ENCODE peak calls at places on chromosomes 1 and 21, in eight cellular contexts. One of them, this sample, is unnamed.

GRCh38 chr21:20811702-20812101 is 186.5 kb upstream of the NCAM2 start:
- DNase-seq in A673: no peak
- DNase-seq in AG04449: no peak
- DNase-seq in fibroblast of mammary gland: no peak
- DNase-seq in CD8-positive, alpha-beta T cell: no peak
- DNase-seq in skeletal muscle cell: no peak
- DNase-seq in fibroblast of pulmonary artery: no peak
- DNase-seq in bronchial epithelial cell: no peak
- DNase-seq in this sample: no peak

GRCh38 chr1:209643295-209644020 is 8.8 kb downstream of the LAMB3 start:
- DNase-seq in fibroblast of mammary gland: peak
- DNase-seq in bronchial epithelial cell: peak
- DNase-seq in fibroblast of pulmonary artery: peak
- DNase-seq in AG04449: no peak
- DNase-seq in skeletal muscle cell: no peak
- DNase-seq in A673: no peak
- DNase-seq in CD8-positive, alpha-beta T cell: no peak
- DNase-seq in this sample: peak

GRCh38 chr1:55428944-55429931 is 214.1 kb upstream of the USP24 start:
- DNase-seq in A673: peak
- DNase-seq in bronchial epithelial cell: peak
- DNase-seq in fibroblast of mammary gland: peak
- DNase-seq in AG04449: peak
- DNase-seq in CD8-positive, alpha-beta T cell: no peak
- DNase-seq in fibroblast of pulmonary artery: peak
- DNase-seq in skeletal muscle cell: peak
- DNase-seq in this sample: peak

GRCh38 chr1:193308438-193308837 is 122.0 kb upstream of the B3GALT2 start:
- DNase-seq in AG04449: no peak
- DNase-seq in fibroblast of mammary gland: no peak
- DNase-seq in fibroblast of pulmonary artery: peak
- DNase-seq in CD8-positive, alpha-beta T cell: no peak
- DNase-seq in bronchial epithelial cell: no peak
- DNase-seq in A673: no peak
- DNase-seq in skeletal muscle cell: no peak
- DNase-seq in this sample: no peak

GRCh38 chr1:24015226-24016210 is 35.4 kb upstream of the SRSF10 start:
- DNase-seq in fibroblast of pulmonary artery: peak
- DNase-seq in bronchial epithelial cell: no peak
- DNase-seq in AG04449: no peak
- DNase-seq in fibroblast of mammary gland: peak
- DNase-seq in skeletal muscle cell: peak
- DNase-seq in A673: no peak
- DNase-seq in CD8-positive, alpha-beta T cell: no peak
- DNase-seq in this sample: no peak

GRCh38 chr1:48692235-48692634 is 84.5 kb downstream of the BEND5 start:
- DNase-seq in fibroblast of pulmonary artery: no peak
- DNase-seq in fibroblast of mammary gland: no peak
- DNase-seq in bronchial epithelial cell: peak
- DNase-seq in A673: no peak
- DNase-seq in AG04449: no peak
- DNase-seq in CD8-positive, alpha-beta T cell: no peak
- DNase-seq in skeletal muscle cell: no peak
- DNase-seq in this sample: no peak

GRCh38 chr1:223775054-223775453 is 62.7 kb downstream of the CAPN2 start:
- DNase-seq in A673: no peak
- DNase-seq in fibroblast of pulmonary artery: peak
- DNase-seq in skeletal muscle cell: peak
- DNase-seq in AG04449: peak
- DNase-seq in fibroblast of mammary gland: peak
- DNase-seq in bronchial epithelial cell: no peak
- DNase-seq in CD8-positive, alpha-beta T cell: no peak
- DNase-seq in this sample: no peak

GRCh38 chr1:25692560-25692959 is 76.0 kb downstream of the MAN1C1 start:
- DNase-seq in skeletal muscle cell: no peak
- DNase-seq in A673: peak
- DNase-seq in AG04449: no peak
- DNase-seq in bronchial epithelial cell: no peak
- DNase-seq in CD8-positive, alpha-beta T cell: no peak
- DNase-seq in fibroblast of pulmonary artery: no peak
- DNase-seq in fibroblast of mammary gland: no peak
- DNase-seq in this sample: no peak

GRCh38 chr1:15962176-15962575 is 13.7 kb downstream of the ZBTB17 start:
- DNase-seq in bronchial epithelial cell: no peak
- DNase-seq in fibroblast of pulmonary artery: no peak
- DNase-seq in skeletal muscle cell: no peak
- DNase-seq in A673: no peak
- DNase-seq in CD8-positive, alpha-beta T cell: no peak
- DNase-seq in AG04449: no peak
- DNase-seq in fibroblast of mammary gland: no peak
- DNase-seq in this sample: no peak

GRCh38 chr1:9435101-9435636 is 104.1 kb upstream of the SLC25A33 start:
- DNase-seq in CD8-positive, alpha-beta T cell: no peak
- DNase-seq in AG04449: no peak
- DNase-seq in fibroblast of mammary gland: no peak
- DNase-seq in skeletal muscle cell: no peak
- DNase-seq in bronchial epithelial cell: peak
- DNase-seq in fibroblast of pulmonary artery: no peak
- DNase-seq in A673: no peak
- DNase-seq in this sample: no peak

GRCh38 chr1:192805832-192806323 is 3.0 kb upstream of the RGS2 start:
- DNase-seq in bronchial epithelial cell: peak
- DNase-seq in CD8-positive, alpha-beta T cell: no peak
- DNase-seq in A673: peak
- DNase-seq in fibroblast of mammary gland: peak
- DNase-seq in AG04449: peak
- DNase-seq in skeletal muscle cell: peak
- DNase-seq in fibroblast of pulmonary artery: peak
- DNase-seq in this sample: peak

GRCh38 chr1:45351508-45351907 is 11.3 kb upstream of the MUTYH start:
- DNase-seq in A673: no peak
- DNase-seq in fibroblast of mammary gland: no peak
- DNase-seq in CD8-positive, alpha-beta T cell: no peak
- DNase-seq in fibroblast of pulmonary artery: no peak
- DNase-seq in bronchial epithelial cell: no peak
- DNase-seq in skeletal muscle cell: no peak
- DNase-seq in AG04449: no peak
- DNase-seq in this sample: no peak

GRCh38 chr21:16968436-16968835 is 544.4 kb upstream of the CXADR start:
- DNase-seq in CD8-positive, alpha-beta T cell: no peak
- DNase-seq in A673: no peak
- DNase-seq in fibroblast of mammary gland: no peak
- DNase-seq in bronchial epithelial cell: no peak
- DNase-seq in fibroblast of pulmonary artery: no peak
- DNase-seq in AG04449: no peak
- DNase-seq in skeletal muscle cell: no peak
- DNase-seq in this sample: no peak

GRCh38 chr1:241822846-241823245 is 25.2 kb upstream of the EXO1 start:
- DNase-seq in A673: no peak
- DNase-seq in AG04449: no peak
- DNase-seq in CD8-positive, alpha-beta T cell: no peak
- DNase-seq in bronchial epithelial cell: no peak
- DNase-seq in fibroblast of mammary gland: peak
- DNase-seq in fibroblast of pulmonary artery: no peak
- DNase-seq in skeletal muscle cell: no peak
- DNase-seq in this sample: no peak

GRCh38 chr1:180927348-180927747 is 14.7 kb downstream of the KIAA1614 start:
- DNase-seq in A673: no peak
- DNase-seq in fibroblast of mammary gland: no peak
- DNase-seq in CD8-positive, alpha-beta T cell: no peak
- DNase-seq in AG04449: no peak
- DNase-seq in bronchial epithelial cell: no peak
- DNase-seq in fibroblast of pulmonary artery: no peak
- DNase-seq in skeletal muscle cell: no peak
- DNase-seq in this sample: no peak

GRCh38 chr1:173161510-173162221 is 45.5 kb downstream of the TNFSF4 start:
- DNase-seq in bronchial epithelial cell: peak
- DNase-seq in A673: no peak
- DNase-seq in skeletal muscle cell: peak
- DNase-seq in CD8-positive, alpha-beta T cell: no peak
- DNase-seq in fibroblast of mammary gland: peak
- DNase-seq in AG04449: peak
- DNase-seq in fibroblast of pulmonary artery: peak
- DNase-seq in this sample: peak

GRCh38 chr1:202264300-202265075 is 70.9 kb downstream of the LGR6 start:
- DNase-seq in skeletal muscle cell: no peak
- DNase-seq in A673: no peak
- DNase-seq in AG04449: no peak
- DNase-seq in CD8-positive, alpha-beta T cell: no peak
- DNase-seq in bronchial epithelial cell: no peak
- DNase-seq in fibroblast of mammary gland: no peak
- DNase-seq in fibroblast of pulmonary artery: no peak
- DNase-seq in this sample: no peak

GRCh38 chr1:76942549-76942948 is 75.3 kb downstream of the ST6GALNAC5 start:
- DNase-seq in AG04449: no peak
- DNase-seq in fibroblast of pulmonary artery: peak
- DNase-seq in A673: no peak
- DNase-seq in bronchial epithelial cell: no peak
- DNase-seq in CD8-positive, alpha-beta T cell: no peak
- DNase-seq in skeletal muscle cell: peak
- DNase-seq in fibroblast of mammary gland: peak
- DNase-seq in this sample: no peak

GRCh38 chr1:2349821-2350220 is 41.5 kb downstream of the MORN1 start:
- DNase-seq in fibroblast of mammary gland: no peak
- DNase-seq in fibroblast of pulmonary artery: no peak
- DNase-seq in skeletal muscle cell: no peak
- DNase-seq in A673: no peak
- DNase-seq in CD8-positive, alpha-beta T cell: no peak
- DNase-seq in AG04449: no peak
- DNase-seq in bronchial epithelial cell: no peak
- DNase-seq in this sample: no peak

GRCh38 chr1:168913711-168914463 is 184.9 kb upstream of the DPT start:
- DNase-seq in CD8-positive, alpha-beta T cell: no peak
- DNase-seq in A673: no peak
- DNase-seq in fibroblast of pulmonary artery: no peak
- DNase-seq in bronchial epithelial cell: no peak
- DNase-seq in skeletal muscle cell: no peak
- DNase-seq in AG04449: no peak
- DNase-seq in fibroblast of mammary gland: no peak
- DNase-seq in this sample: no peak

GRCh38 chr1:65260851-65261473 is 48.4 kb upstream of the DNAJC6 start:
- DNase-seq in CD8-positive, alpha-beta T cell: no peak
- DNase-seq in fibroblast of pulmonary artery: peak
- DNase-seq in A673: peak
- DNase-seq in AG04449: peak
- DNase-seq in bronchial epithelial cell: peak
- DNase-seq in skeletal muscle cell: peak
- DNase-seq in fibroblast of mammary gland: peak
- DNase-seq in this sample: peak

GRCh38 chr1:161763522-161764098 is 2.5 kb upstream of the ATF6 start:
- DNase-seq in CD8-positive, alpha-beta T cell: peak
- DNase-seq in AG04449: no peak
- DNase-seq in fibroblast of pulmonary artery: no peak
- DNase-seq in skeletal muscle cell: no peak
- DNase-seq in fibroblast of mammary gland: peak
- DNase-seq in A673: peak
- DNase-seq in bronchial epithelial cell: peak
- DNase-seq in this sample: no peak

GRCh38 chr1:30677471-30677870 is 45.9 kb downstream of the MATN1 start:
- DNase-seq in skeletal muscle cell: no peak
- DNase-seq in A673: no peak
- DNase-seq in fibroblast of mammary gland: no peak
- DNase-seq in CD8-positive, alpha-beta T cell: no peak
- DNase-seq in fibroblast of pulmonary artery: no peak
- DNase-seq in bronchial epithelial cell: peak
- DNase-seq in AG04449: no peak
- DNase-seq in this sample: no peak

GRCh38 chr1:40766017-40766416 is 17.6 kb upstream of the KCNQ4 start:
- DNase-seq in CD8-positive, alpha-beta T cell: no peak
- DNase-seq in A673: no peak
- DNase-seq in AG04449: no peak
- DNase-seq in fibroblast of mammary gland: no peak
- DNase-seq in fibroblast of pulmonary artery: no peak
- DNase-seq in skeletal muscle cell: no peak
- DNase-seq in bronchial epithelial cell: no peak
- DNase-seq in this sample: no peak

GRCh38 chr1:40760984-40761383 is 22.6 kb upstream of the KCNQ4 start:
- DNase-seq in fibroblast of pulmonary artery: peak
- DNase-seq in fibroblast of mammary gland: peak
- DNase-seq in CD8-positive, alpha-beta T cell: no peak
- DNase-seq in A673: no peak
- DNase-seq in skeletal muscle cell: no peak
- DNase-seq in AG04449: no peak
- DNase-seq in bronchial epithelial cell: peak
- DNase-seq in this sample: no peak

GRCh38 chr1:40763742-40764532 is 19.6 kb upstream of the KCNQ4 start:
- DNase-seq in CD8-positive, alpha-beta T cell: no peak
- DNase-seq in skeletal muscle cell: no peak
- DNase-seq in fibroblast of pulmonary artery: no peak
- DNase-seq in A673: peak
- DNase-seq in bronchial epithelial cell: no peak
- DNase-seq in fibroblast of mammary gland: peak
- DNase-seq in AG04449: no peak
- DNase-seq in this sample: no peak

GRCh38 chr1:40758578-40759343 is 24.8 kb upstream of the KCNQ4 start:
- DNase-seq in fibroblast of pulmonary artery: no peak
- DNase-seq in skeletal muscle cell: no peak
- DNase-seq in CD8-positive, alpha-beta T cell: no peak
- DNase-seq in bronchial epithelial cell: no peak
- DNase-seq in AG04449: no peak
- DNase-seq in A673: no peak
- DNase-seq in fibroblast of mammary gland: no peak
- DNase-seq in this sample: no peak

GRCh38 chr1:40762144-40762923 is 21.3 kb upstream of the KCNQ4 start:
- DNase-seq in bronchial epithelial cell: no peak
- DNase-seq in AG04449: no peak
- DNase-seq in fibroblast of pulmonary artery: no peak
- DNase-seq in fibroblast of mammary gland: no peak
- DNase-seq in CD8-positive, alpha-beta T cell: no peak
- DNase-seq in A673: no peak
- DNase-seq in skeletal muscle cell: no peak
- DNase-seq in this sample: no peak
- H3K4me3 ChIP-seq in bronchial epithelial cell: no peak
- H3K4me3 ChIP-seq in AG04449: no peak
- H3K4me3 ChIP-seq in fibroblast of pulmonary artery: no peak
- H3K4me3 ChIP-seq in fibroblast of mammary gland: no peak
- H3K4me3 ChIP-seq in CD8-positive, alpha-beta T cell: no peak
- H3K4me3 ChIP-seq in A673: no peak
- H3K4me3 ChIP-seq in skeletal muscle cell: no peak
- H3K4me3 ChIP-seq in this sample: no peak

GRCh38 chr1:28260803-28261174 is 1.5 kb downstream of the SESN2 start:
- DNase-seq in AG04449: no peak
- DNase-seq in fibroblast of pulmonary artery: no peak
- DNase-seq in fibroblast of mammary gland: no peak
- DNase-seq in A673: no peak
- DNase-seq in skeletal muscle cell: no peak
- DNase-seq in bronchial epithelial cell: no peak
- DNase-seq in CD8-positive, alpha-beta T cell: no peak
- DNase-seq in this sample: no peak
- H3K4me3 ChIP-seq in AG04449: peak
- H3K4me3 ChIP-seq in fibroblast of pulmonary artery: peak
- H3K4me3 ChIP-seq in fibroblast of mammary gland: peak
- H3K4me3 ChIP-seq in A673: peak
- H3K4me3 ChIP-seq in skeletal muscle cell: peak
- H3K4me3 ChIP-seq in bronchial epithelial cell: peak
- H3K4me3 ChIP-seq in CD8-positive, alpha-beta T cell: peak
- H3K4me3 ChIP-seq in this sample: peak

GRCh38 chr1:179015396-179015795 is 10.3 kb upstream of the FAM20B start:
- DNase-seq in AG04449: no peak
- DNase-seq in fibroblast of mammary gland: no peak
- DNase-seq in fibroblast of pulmonary artery: no peak
- DNase-seq in A673: no peak
- DNase-seq in bronchial epithelial cell: no peak
- DNase-seq in CD8-positive, alpha-beta T cell: no peak
- DNase-seq in skeletal muscle cell: no peak
- DNase-seq in this sample: no peak
- H3K4me3 ChIP-seq in AG04449: no peak
- H3K4me3 ChIP-seq in fibroblast of mammary gland: no peak
- H3K4me3 ChIP-seq in fibroblast of pulmonary artery: no peak
- H3K4me3 ChIP-seq in A673: no peak
- H3K4me3 ChIP-seq in bronchial epithelial cell: no peak
- H3K4me3 ChIP-seq in CD8-positive, alpha-beta T cell: no peak
- H3K4me3 ChIP-seq in skeletal muscle cell: no peak
- H3K4me3 ChIP-seq in this sample: no peak

GRCh38 chr1:247247568-247247967 is 8.3 kb upstream of the VN1R5 start:
- DNase-seq in CD8-positive, alpha-beta T cell: no peak
- DNase-seq in fibroblast of mammary gland: no peak
- DNase-seq in skeletal muscle cell: no peak
- DNase-seq in AG04449: no peak
- DNase-seq in A673: no peak
- DNase-seq in fibroblast of pulmonary artery: no peak
- DNase-seq in bronchial epithelial cell: no peak
- DNase-seq in this sample: no peak
- H3K4me3 ChIP-seq in CD8-positive, alpha-beta T cell: no peak
- H3K4me3 ChIP-seq in fibroblast of mammary gland: no peak
- H3K4me3 ChIP-seq in skeletal muscle cell: no peak
- H3K4me3 ChIP-seq in AG04449: no peak
- H3K4me3 ChIP-seq in A673: no peak
- H3K4me3 ChIP-seq in fibroblast of pulmonary artery: no peak
- H3K4me3 ChIP-seq in bronchial epithelial cell: no peak
- H3K4me3 ChIP-seq in this sample: no peak

This sample was measured in keratinocyte.